ENCODE peak calls at places on chromosomes 13 and 19, in ten cellular contexts. One of them, this sample, is unnamed. For H3K9me3, the result is how much of the 10 kb centered on the place peaks cover.

GRCh38 chr13:99307247-99307646 is at the start of gene GPR183:
- DNase-seq in GM23248: peak
- DNase-seq in thoracic aorta: no peak
- DNase-seq in breast epithelium: no peak
- DNase-seq in A673: no peak
- DNase-seq in neuronal stem cell: no peak
- DNase-seq in colonic mucosa: no peak
- DNase-seq in hepatocyte: no peak
- DNase-seq in spleen: no peak
- DNase-seq in AG04450: no peak
- DNase-seq in this sample: no peak

GRCh38 chr19:55386515-55386947 is 799 bp downstream of the RPL28 start:
- DNase-seq in breast epithelium: no peak
- DNase-seq in neuronal stem cell: no peak
- DNase-seq in GM23248: peak
- DNase-seq in hepatocyte: no peak
- DNase-seq in thoracic aorta: no peak
- DNase-seq in colonic mucosa: no peak
- DNase-seq in A673: no peak
- DNase-seq in AG04450: no peak
- DNase-seq in spleen: peak
- DNase-seq in this sample: peak

GRCh38 chr19:23118400-23118799 is 1.6 kb downstream of the ZNF730 start:
- DNase-seq in colonic mucosa: no peak
- DNase-seq in thoracic aorta: no peak
- DNase-seq in hepatocyte: no peak
- DNase-seq in breast epithelium: no peak
- DNase-seq in spleen: no peak
- DNase-seq in neuronal stem cell: no peak
- DNase-seq in AG04450: no peak
- DNase-seq in A673: no peak
- DNase-seq in GM23248: no peak
- DNase-seq in this sample: no peak

GRCh38 chr13:20053016-20053415 is 94.5 kb downstream of the ZMYM2 start:
- DNase-seq in colonic mucosa: no peak
- DNase-seq in A673: no peak
- DNase-seq in GM23248: peak
- DNase-seq in hepatocyte: no peak
- DNase-seq in AG04450: no peak
- DNase-seq in thoracic aorta: no peak
- DNase-seq in spleen: no peak
- DNase-seq in breast epithelium: no peak
- DNase-seq in neuronal stem cell: no peak
- DNase-seq in this sample: no peak

GRCh38 chr13:37700887-37701286 is 102.3 kb upstream of the POSTN start:
- DNase-seq in GM23248: peak
- DNase-seq in neuronal stem cell: no peak
- DNase-seq in breast epithelium: no peak
- DNase-seq in spleen: no peak
- DNase-seq in AG04450: no peak
- DNase-seq in thoracic aorta: no peak
- DNase-seq in A673: no peak
- DNase-seq in hepatocyte: no peak
- DNase-seq in colonic mucosa: no peak
- DNase-seq in this sample: no peak

GRCh38 chr13:111263566-111263965 is 56.9 kb upstream of the TEX29 start:
- DNase-seq in neuronal stem cell: no peak
- DNase-seq in A673: no peak
- DNase-seq in thoracic aorta: no peak
- DNase-seq in hepatocyte: no peak
- DNase-seq in colonic mucosa: no peak
- DNase-seq in AG04450: no peak
- DNase-seq in spleen: no peak
- DNase-seq in breast epithelium: no peak
- DNase-seq in GM23248: no peak
- DNase-seq in this sample: no peak

GRCh38 chr19:41998246-41999020 is 4.4 kb upstream of the ATP1A3 start:
- DNase-seq in A673: peak
- DNase-seq in colonic mucosa: no peak
- DNase-seq in AG04450: no peak
- DNase-seq in breast epithelium: no peak
- DNase-seq in GM23248: peak
- DNase-seq in hepatocyte: peak
- DNase-seq in spleen: no peak
- DNase-seq in thoracic aorta: no peak
- DNase-seq in neuronal stem cell: peak
- DNase-seq in this sample: no peak

GRCh38 chr19:55471266-55471665 is 5.2 kb upstream of the ZNF628 start:
- DNase-seq in A673: no peak
- DNase-seq in breast epithelium: no peak
- DNase-seq in colonic mucosa: no peak
- DNase-seq in hepatocyte: no peak
- DNase-seq in GM23248: no peak
- DNase-seq in neuronal stem cell: no peak
- DNase-seq in AG04450: no peak
- DNase-seq in thoracic aorta: no peak
- DNase-seq in spleen: no peak
- DNase-seq in this sample: no peak

GRCh38 chr19:2856457-2857055 is 10.6 kb upstream of the ZNF556 start:
- DNase-seq in hepatocyte: no peak
- DNase-seq in GM23248: no peak
- DNase-seq in AG04450: no peak
- DNase-seq in breast epithelium: no peak
- DNase-seq in spleen: no peak
- DNase-seq in colonic mucosa: no peak
- DNase-seq in neuronal stem cell: no peak
- DNase-seq in thoracic aorta: no peak
- DNase-seq in A673: no peak
- DNase-seq in this sample: no peak

GRCh38 chr19:2853015-2853606 is 11.8 kb downstream of the ZNF555 start:
- DNase-seq in breast epithelium: no peak
- DNase-seq in GM23248: no peak
- DNase-seq in thoracic aorta: no peak
- DNase-seq in spleen: no peak
- DNase-seq in hepatocyte: no peak
- DNase-seq in colonic mucosa: no peak
- DNase-seq in A673: no peak
- DNase-seq in neuronal stem cell: no peak
- DNase-seq in AG04450: no peak
- DNase-seq in this sample: no peak

GRCh38 chr19:2850256-2850925 is 9.1 kb downstream of the ZNF555 start:
- DNase-seq in colonic mucosa: no peak
- DNase-seq in neuronal stem cell: no peak
- DNase-seq in spleen: no peak
- DNase-seq in A673: no peak
- DNase-seq in thoracic aorta: no peak
- DNase-seq in AG04450: no peak
- DNase-seq in breast epithelium: no peak
- DNase-seq in GM23248: no peak
- DNase-seq in hepatocyte: no peak
- DNase-seq in this sample: no peak

GRCh38 chr19:2854849-2855248 is 12.3 kb upstream of the ZNF556 start:
- DNase-seq in A673: no peak
- DNase-seq in hepatocyte: no peak
- DNase-seq in spleen: no peak
- DNase-seq in thoracic aorta: no peak
- DNase-seq in GM23248: no peak
- DNase-seq in colonic mucosa: no peak
- DNase-seq in breast epithelium: no peak
- DNase-seq in AG04450: no peak
- DNase-seq in neuronal stem cell: no peak
- DNase-seq in this sample: no peak

GRCh38 chr19:2852598-2852997 is 11.3 kb downstream of the ZNF555 start:
- DNase-seq in GM23248: no peak
- DNase-seq in thoracic aorta: no peak
- DNase-seq in breast epithelium: no peak
- DNase-seq in A673: no peak
- DNase-seq in hepatocyte: no peak
- DNase-seq in spleen: no peak
- DNase-seq in AG04450: no peak
- DNase-seq in colonic mucosa: no peak
- DNase-seq in neuronal stem cell: no peak
- DNase-seq in this sample: no peak
- H3K9me3 ChIP-seq in GM23248: under half
- H3K9me3 ChIP-seq in thoracic aorta: half or more
- H3K9me3 ChIP-seq in breast epithelium: half or more
- H3K9me3 ChIP-seq in A673: half or more
- H3K9me3 ChIP-seq in hepatocyte: half or more
- H3K9me3 ChIP-seq in spleen: half or more
- H3K9me3 ChIP-seq in AG04450: half or more
- H3K9me3 ChIP-seq in colonic mucosa: under half
- H3K9me3 ChIP-seq in neuronal stem cell: under half
- H3K9me3 ChIP-seq in this sample: under half

GRCh38 chr13:113089693-113090414 is 15.7 kb upstream of the F7 start:
- DNase-seq in hepatocyte: no peak
- DNase-seq in thoracic aorta: no peak
- DNase-seq in spleen: peak
- DNase-seq in A673: no peak
- DNase-seq in breast epithelium: no peak
- DNase-seq in neuronal stem cell: no peak
- DNase-seq in colonic mucosa: no peak
- DNase-seq in AG04450: no peak
- DNase-seq in GM23248: no peak
- DNase-seq in this sample: no peak

GRCh38 chr13:113090415-113090770 is 15.2 kb upstream of the F7 start:
- DNase-seq in neuronal stem cell: no peak
- DNase-seq in breast epithelium: no peak
- DNase-seq in thoracic aorta: no peak
- DNase-seq in A673: no peak
- DNase-seq in spleen: peak
- DNase-seq in GM23248: no peak
- DNase-seq in hepatocyte: no peak
- DNase-seq in colonic mucosa: no peak
- DNase-seq in AG04450: no peak
- DNase-seq in this sample: no peak

GRCh38 chr13:113087923-113088690 is 17.5 kb upstream of the F7 start:
- DNase-seq in thoracic aorta: no peak
- DNase-seq in spleen: peak
- DNase-seq in GM23248: no peak
- DNase-seq in breast epithelium: no peak
- DNase-seq in colonic mucosa: no peak
- DNase-seq in neuronal stem cell: no peak
- DNase-seq in A673: no peak
- DNase-seq in hepatocyte: no peak
- DNase-seq in AG04450: no peak
- DNase-seq in this sample: no peak

GRCh38 chr13:113086991-113087922 is 18.3 kb upstream of the F7 start:
- DNase-seq in GM23248: no peak
- DNase-seq in spleen: peak
- DNase-seq in colonic mucosa: no peak
- DNase-seq in breast epithelium: no peak
- DNase-seq in AG04450: no peak
- DNase-seq in A673: no peak
- DNase-seq in neuronal stem cell: no peak
- DNase-seq in hepatocyte: no peak
- DNase-seq in thoracic aorta: no peak
- DNase-seq in this sample: no peak

GRCh38 chr13:113088691-113089020 is 16.9 kb upstream of the F7 start:
- DNase-seq in hepatocyte: no peak
- DNase-seq in thoracic aorta: no peak
- DNase-seq in A673: no peak
- DNase-seq in spleen: peak
- DNase-seq in neuronal stem cell: no peak
- DNase-seq in GM23248: no peak
- DNase-seq in colonic mucosa: no peak
- DNase-seq in breast epithelium: no peak
- DNase-seq in AG04450: no peak
- DNase-seq in this sample: no peak
- H3K4me3 ChIP-seq in hepatocyte: no peak
- H3K4me3 ChIP-seq in thoracic aorta: no peak
- H3K4me3 ChIP-seq in A673: no peak
- H3K4me3 ChIP-seq in spleen: no peak
- H3K4me3 ChIP-seq in neuronal stem cell: no peak
- H3K4me3 ChIP-seq in GM23248: no peak
- H3K4me3 ChIP-seq in colonic mucosa: no peak
- H3K4me3 ChIP-seq in breast epithelium: no peak
- H3K4me3 ChIP-seq in AG04450: no peak
- H3K4me3 ChIP-seq in this sample: no peak

GRCh38 chr19:43533546-43534304 is 737 bp downstream of the ZNF575 start:
- DNase-seq in neuronal stem cell: peak
- DNase-seq in AG04450: peak
- DNase-seq in spleen: peak
- DNase-seq in colonic mucosa: peak
- DNase-seq in A673: peak
- DNase-seq in GM23248: peak
- DNase-seq in hepatocyte: peak
- DNase-seq in thoracic aorta: peak
- DNase-seq in breast epithelium: peak
- DNase-seq in this sample: peak

GRCh38 chr19:43532571-43532961 is 422 bp upstream of the ZNF575 start:
- DNase-seq in spleen: peak
- DNase-seq in A673: no peak
- DNase-seq in hepatocyte: no peak
- DNase-seq in colonic mucosa: peak
- DNase-seq in GM23248: no peak
- DNase-seq in breast epithelium: peak
- DNase-seq in AG04450: no peak
- DNase-seq in neuronal stem cell: no peak
- DNase-seq in thoracic aorta: no peak
- DNase-seq in this sample: no peak

GRCh38 chr19:43534305-43534612 is 1.3 kb downstream of the ZNF575 start:
- DNase-seq in AG04450: no peak
- DNase-seq in GM23248: no peak
- DNase-seq in A673: no peak
- DNase-seq in colonic mucosa: no peak
- DNase-seq in spleen: no peak
- DNase-seq in thoracic aorta: no peak
- DNase-seq in hepatocyte: no peak
- DNase-seq in breast epithelium: no peak
- DNase-seq in neuronal stem cell: no peak
- DNase-seq in this sample: no peak

GRCh38 chr19:43532962-43533545 is at the start of gene ZNF575:
- DNase-seq in neuronal stem cell: peak
- DNase-seq in spleen: peak
- DNase-seq in hepatocyte: peak
- DNase-seq in breast epithelium: peak
- DNase-seq in GM23248: peak
- DNase-seq in AG04450: peak
- DNase-seq in thoracic aorta: peak
- DNase-seq in A673: peak
- DNase-seq in colonic mucosa: peak
- DNase-seq in this sample: peak

GRCh38 chr19:43534811-43535761 is 2.1 kb downstream of the ZNF575 start:
- DNase-seq in colonic mucosa: peak
- DNase-seq in neuronal stem cell: peak
- DNase-seq in spleen: peak
- DNase-seq in AG04450: no peak
- DNase-seq in hepatocyte: peak
- DNase-seq in breast epithelium: peak
- DNase-seq in A673: peak
- DNase-seq in GM23248: peak
- DNase-seq in thoracic aorta: peak
- DNase-seq in this sample: no peak
- H3K27ac ChIP-seq in colonic mucosa: peak
- H3K27ac ChIP-seq in neuronal stem cell: no peak
- H3K27ac ChIP-seq in spleen: peak
- H3K27ac ChIP-seq in AG04450: no peak
- H3K27ac ChIP-seq in hepatocyte: peak
- H3K27ac ChIP-seq in breast epithelium: peak
- H3K27ac ChIP-seq in A673: no peak
- H3K27ac ChIP-seq in GM23248: no peak
- H3K27ac ChIP-seq in thoracic aorta: peak
- H3K27ac ChIP-seq in this sample: no peak

DNA sequence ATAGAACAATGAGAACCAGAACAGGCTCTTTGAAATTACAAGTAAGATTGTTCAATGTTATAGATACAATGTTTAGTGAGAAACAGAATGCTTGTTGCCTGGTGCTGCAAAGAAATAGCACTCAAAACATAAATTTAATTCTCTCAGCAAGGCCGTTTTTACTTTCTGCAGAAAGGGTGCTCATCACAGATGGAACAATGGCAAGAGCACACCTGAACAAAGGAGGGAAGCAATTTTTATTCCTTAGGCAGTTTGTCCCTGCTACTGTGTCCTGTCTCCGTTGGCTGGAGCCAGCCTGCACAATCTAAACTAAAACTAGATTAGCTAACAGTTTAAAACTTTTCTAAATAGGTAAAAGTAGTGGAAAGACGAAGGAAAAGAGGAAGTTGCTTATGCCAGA is 10.4 kb upstream of the ZNF8 start:
- DNase-seq in AG04450: no peak
- DNase-seq in spleen: no peak
- DNase-seq in hepatocyte: no peak
- DNase-seq in thoracic aorta: no peak
- DNase-seq in A673: no peak
- DNase-seq in GM23248: no peak
- DNase-seq in neuronal stem cell: no peak
- DNase-seq in breast epithelium: no peak
- DNase-seq in colonic mucosa: no peak
- DNase-seq in this sample: no peak
- H3K9me3 ChIP-seq in AG04450: half or more
- H3K9me3 ChIP-seq in spleen: half or more
- H3K9me3 ChIP-seq in hepatocyte: under half
- H3K9me3 ChIP-seq in thoracic aorta: half or more
- H3K9me3 ChIP-seq in A673: half or more
- H3K9me3 ChIP-seq in GM23248: under half
- H3K9me3 ChIP-seq in neuronal stem cell: under half
- H3K9me3 ChIP-seq in breast epithelium: half or more
- H3K9me3 ChIP-seq in colonic mucosa: under half
- H3K9me3 ChIP-seq in this sample: under half